ENCODE peak calls at places on chromosomes 4 and X, in five cellular contexts. H, O, Z, X and N are unnamed samples.

GRCh38 chrX:39675619-39676018 is 422.1 kb downstream of the BCOR start:
- DNase-seq in X (no peak), O (no peak), H (no peak), Z (no peak), N (no peak)

GRCh38 chr4:94571301-94571700 is 119.6 kb downstream of the PDLIM5 start:
- DNase-seq in X (no peak), Z (no peak), H (no peak), O (no peak), N (no peak)

GRCh38 chrX:13334491-13334890 is 14.6 kb upstream of the ATXN3L start:
- DNase-seq in Z (no peak), H (no peak), O (no peak), X (no peak), N (no peak)

GRCh38 chr4:1373892-1374705 is 27.1 kb downstream of the UVSSA start:
- DNase-seq in H (no peak), X (no peak), Z (no peak), O (no peak), N (no peak)

GRCh38 chr4:176277162-176277904 is 8.3 kb upstream of the ASB5 start:
- DNase-seq in Z (peak), O (peak), H (no peak), X (peak), N (peak)

GRCh38 chr4:46432923-46433322 is 43.0 kb upstream of the GABRA2 start:
- DNase-seq in X (no peak), Z (no peak), H (no peak), O (no peak), N (no peak)

GRCh38 chr4:4524364-4524763 is 17.5 kb downstream of the STX18 start:
- DNase-seq in H (peak), O (peak), Z (no peak), X (no peak), N (no peak)

GRCh38 chr4:10667651-10668341 is 16.8 kb downstream of the CLNK start:
- DNase-seq in H (no peak), Z (no peak), X (no peak), O (no peak), N (no peak)

GRCh38 chr4:145694929-145695328 is 15.0 kb downstream of the C4orf51 start:
- DNase-seq in H (no peak), X (no peak), Z (no peak), O (no peak), N (no peak)

GRCh38 chr4:174461438-174462106 is 60.7 kb downstream of the HPGD start:
- DNase-seq in H (no peak), X (peak), O (no peak), Z (peak), N (peak)

GRCh38 chr4:16843831-16844508 is 54.5 kb downstream of the LDB2 start:
- DNase-seq in H (no peak), O (no peak), X (no peak), Z (no peak), N (peak)

GRCh38 chrX:131747173-131747572 is 203.3 kb downstream of the OR13H1 start:
- DNase-seq in O (no peak), H (peak), Z (peak), X (no peak), N (no peak)

GRCh38 chrX:38236901-38237615 is 16.4 kb upstream of the SRPX start:
- DNase-seq in Z (no peak), X (no peak), O (no peak), H (no peak), N (no peak)

GRCh38 chrX:47623540-47624027 is 3.9 kb upstream of the SYN1 start:
- DNase-seq in Z (peak), X (peak), H (no peak), O (peak), N (peak)

GRCh38 chr4:14644568-14645282 is 357.6 kb upstream of the CPEB2 start:
- DNase-seq in H (no peak), Z (no peak), O (no peak), X (no peak), N (no peak)

GRCh38 chr4:7276538-7276937 is 84.2 kb downstream of the SORCS2 start:
- DNase-seq in X (no peak), Z (no peak), H (no peak), O (no peak), N (no peak)

GRCh38 chr4:128796934-128797333 is 12.6 kb upstream of the JADE1 start:
- DNase-seq in Z (peak), O (no peak), H (no peak), X (no peak), N (no peak)

GRCh38 chrX:134568617-134569016 is 89.7 kb downstream of the PLAC1 start:
- DNase-seq in O (no peak), X (no peak), H (no peak), Z (no peak), N (no peak)
- TF ChIP-seq MYC in O (no peak), X (no peak), H (no peak), Z (no peak), N (no peak)

GRCh38 chrX:100654256-100654655 is 10.3 kb downstream of the SRPX2 start:
- DNase-seq in X (no peak), H (no peak), Z (peak), O (peak), N (no peak)

GRCh38 chrX:100650841-100651240 is 6.8 kb downstream of the SRPX2 start:
- DNase-seq in O (no peak), Z (no peak), X (no peak), H (no peak), N (no peak)

GRCh38 chrX:100649550-100650356 is 5.8 kb downstream of the SRPX2 start:
- DNase-seq in O (peak), Z (peak), X (no peak), H (no peak), N (peak)

GRCh38 chrX:100648601-100649417 is 4.8 kb downstream of the SRPX2 start:
- DNase-seq in O (no peak), Z (peak), H (no peak), X (no peak), N (peak)

GRCh38 chrX:100652266-100652665 is 8.3 kb downstream of the SRPX2 start:
- DNase-seq in Z (no peak), H (no peak), X (no peak), O (no peak), N (no peak)
- TF ChIP-seq MYC in Z (no peak), H (no peak), X (no peak), O (no peak), N (no peak)

GRCh38 chr4:37762294-37763163 is 64.0 kb upstream of the PGM2 start:
- DNase-seq in H (no peak), Z (no peak), O (peak), X (no peak), N (peak)
- TF ChIP-seq MYC in H (no peak), Z (no peak), O (peak), X (no peak), N (no peak)

GRCh38 chr4:159487284-159487747 is 384.4 kb downstream of the RAPGEF2 start:
- DNase-seq in H (peak), Z (peak), O (peak), X (peak), N (peak)
- TF ChIP-seq MYC in H (no peak), Z (no peak), O (no peak), X (no peak), N (no peak)

GRCh38 chr4:185480016-185480732 is 8.6 kb upstream of the CCDC110 start:
- DNase-seq in O (no peak), X (no peak), H (no peak), Z (no peak), N (no peak)
- TF ChIP-seq MYC in O (no peak), X (no peak), H (no peak), Z (no peak), N (no peak)

GRCh38 chrX:135086197-135086854 is 34.0 kb downstream of the ETDB start:
- DNase-seq in Z (peak), H (peak), X (peak), O (peak), N (peak)

GRCh38 chrX:135089126-135089525 is 31.2 kb downstream of the ETDB start:
- DNase-seq in O (no peak), H (no peak), Z (no peak), X (no peak), N (no peak)

DNA sequence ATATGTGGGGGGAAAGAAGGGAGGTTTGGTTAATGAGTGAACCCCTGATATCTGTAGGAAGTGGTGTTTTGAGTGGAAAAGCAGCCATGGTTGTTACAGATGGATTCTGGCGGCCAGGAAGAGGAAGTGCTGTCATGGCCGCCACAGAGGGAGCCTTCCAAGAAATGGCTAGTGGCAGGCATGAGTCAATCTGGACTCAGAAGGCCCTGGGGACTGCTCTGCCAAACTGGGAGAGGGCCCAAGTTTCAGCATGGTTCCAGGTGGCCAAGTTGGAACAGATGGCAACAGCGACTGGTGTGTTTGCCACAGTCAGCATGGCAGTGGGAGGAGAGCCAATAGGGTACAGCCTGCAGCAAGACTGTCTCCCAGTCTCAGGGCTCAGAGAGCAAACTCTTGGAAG is 32.5 kb downstream of the ETDB start:
- DNase-seq in H (no peak), Z (no peak), O (no peak), X (no peak), N (no peak)
- TF ChIP-seq MYC in H (no peak), Z (no peak), O (no peak), X (no peak), N (no peak)

GRCh38 chr4:37427193-37427592 is 182.7 kb downstream of the NWD2 start:
- DNase-seq in X (no peak), Z (no peak), H (no peak), O (no peak), N (no peak)

GRCh38 chr4:37429906-37430305 is 185.4 kb downstream of the NWD2 start:
- DNase-seq in O (no peak), Z (no peak), X (no peak), H (no peak), N (no peak)

GRCh38 chr4:37431417-37431743 is 186.8 kb downstream of the NWD2 start:
- DNase-seq in X (no peak), H (no peak), O (no peak), Z (peak), N (peak)

GRCh38 chr4:37434469-37434868 is 189.9 kb downstream of the NWD2 start:
- DNase-seq in Z (peak), H (no peak), X (no peak), O (no peak), N (no peak)

GRCh38 chr4:37430718-37431416 is 186.3 kb downstream of the NWD2 start:
- DNase-seq in H (no peak), X (no peak), Z (no peak), O (no peak), N (peak)
- TF ChIP-seq MYC in H (no peak), X (no peak), Z (no peak), O (no peak), N (no peak)

GRCh38 chr4:48047421-48047844 is 30.9 kb downstream of the NIPAL1 start:
- DNase-seq in H (peak), X (no peak), Z (no peak), O (peak), N (no peak)
- TF ChIP-seq MYC in H (no peak), X (no peak), Z (no peak), O (no peak), N (no peak)